ENCODE peak calls at places on chromosomes 4 and X, in four cellular contexts. T is tibial artery, E is astrocyte, P is cardiac muscle cell. R is an unnamed sample. For H3K9me3, the result is how much of the 10 kb centered on the place peaks cover.

GRCh38 chr4:74667944-74668343 is 126.4 kb downstream of the BTC start:
- DNase-seq in T (no peak), E (no peak), P (no peak), R (no peak)

GRCh38 chrX:39894626-39895025 is 203.1 kb downstream of the BCOR start:
- DNase-seq in P (no peak), T (no peak), E (no peak), R (no peak)

GRCh38 chrX:10166731-10167149 is 10.0 kb downstream of the CLCN4 start:
- DNase-seq in E (no peak), T (no peak), P (no peak), R (no peak)

GRCh38 chr4:13240066-13240465 is 244.1 kb downstream of the RAB28 start:
- DNase-seq in P (no peak), E (peak), T (no peak), R (no peak)

GRCh38 chr4:13525606-13526281 is 18.6 kb downstream of the NKX3-2 start:
- DNase-seq in T (no peak), E (no peak), P (no peak), R (no peak)

GRCh38 chrX:21666679-21667078 is 8.5 kb upstream of the KLHL34 start:
- DNase-seq in P (no peak), T (no peak), E (peak), R (no peak)

GRCh38 chrX:143635915-143636314 is at the start of gene SLITRK4:
- DNase-seq in T (no peak), P (peak), E (no peak), R (no peak)

GRCh38 chrX:24081661-24082154 is 27.0 kb downstream of the EIF2S3 start:
- DNase-seq in T (peak), E (peak), P (peak), R (peak)

GRCh38 chr4:185708348-185708747 is 103.6 kb downstream of the SORBS2 start:
- DNase-seq in P (no peak), T (no peak), E (peak), R (no peak)

GRCh38 chrX:123219916-123220315 is 35.8 kb downstream of the GRIA3 start:
- DNase-seq in E (peak), P (peak), T (no peak), R (peak)

GRCh38 chr4:147040874-147041273 is 95.2 kb upstream of the TTC29 start:
- DNase-seq in T (no peak), E (no peak), P (no peak), R (no peak)

DNA sequence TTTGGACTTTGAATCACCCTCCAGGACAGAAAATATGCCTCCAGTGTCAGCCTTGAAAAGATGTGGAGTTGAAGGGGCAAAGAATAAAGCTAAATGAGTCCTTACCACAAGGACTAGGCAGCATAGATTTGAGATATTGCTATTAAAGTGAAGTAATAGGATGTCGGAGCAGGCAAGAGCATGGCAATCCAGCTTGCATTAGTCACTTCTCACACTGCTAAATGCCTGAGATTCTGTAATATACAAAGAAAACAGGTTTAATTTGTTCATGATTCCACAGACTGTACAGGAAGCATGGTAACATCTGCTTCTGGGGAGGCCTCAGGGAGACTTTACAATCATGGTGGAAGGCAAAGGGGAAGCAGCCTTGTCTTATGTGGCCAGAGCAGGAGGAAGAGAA is 109.8 kb upstream of the PCDH7 start:
- DNase-seq in P (no peak), E (peak), T (no peak), R (no peak)
- H3K9me3 ChIP-seq in P (under half), E (under half), T (under half), R (under half)

GRCh38 chr4:128249787-128250668 is 37.6 kb downstream of the PGRMC2 start:
- DNase-seq in T (no peak), E (no peak), P (no peak), R (no peak)

GRCh38 chr4:128242601-128243000 is 45.0 kb downstream of the PGRMC2 start:
- DNase-seq in E (no peak), T (no peak), P (no peak), R (no peak)

GRCh38 chr4:128241981-128242380 is 45.6 kb downstream of the PGRMC2 start:
- DNase-seq in E (no peak), T (no peak), P (no peak), R (no peak)

GRCh38 chr4:128244379-128244778 is 43.2 kb downstream of the PGRMC2 start:
- DNase-seq in P (no peak), E (peak), T (no peak), R (no peak)

DNA sequence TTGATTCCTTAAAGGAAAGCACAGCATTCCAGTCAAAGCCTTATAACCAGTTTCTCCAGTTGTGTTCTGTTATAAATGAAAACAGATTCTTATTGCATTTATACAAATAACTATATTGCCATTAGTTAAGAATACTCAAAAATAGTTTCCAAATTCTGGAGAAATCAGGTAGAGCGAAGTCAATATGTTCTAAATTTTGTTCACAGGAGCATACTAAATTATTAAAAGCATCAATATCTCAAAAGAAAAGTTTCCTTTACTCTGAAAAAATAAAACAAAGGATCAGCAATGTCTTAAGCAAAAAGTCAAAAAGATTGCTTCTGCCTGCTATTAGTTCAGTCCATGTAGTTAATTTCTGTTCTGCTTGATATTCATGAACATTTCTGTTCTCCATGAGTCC is 39.7 kb downstream of the PGRMC2 start:
- DNase-seq in T (no peak), P (no peak), E (no peak), R (no peak)
- H3K9me3 ChIP-seq in T (under half), P (under half), E (under half), R (under half)

DNA sequence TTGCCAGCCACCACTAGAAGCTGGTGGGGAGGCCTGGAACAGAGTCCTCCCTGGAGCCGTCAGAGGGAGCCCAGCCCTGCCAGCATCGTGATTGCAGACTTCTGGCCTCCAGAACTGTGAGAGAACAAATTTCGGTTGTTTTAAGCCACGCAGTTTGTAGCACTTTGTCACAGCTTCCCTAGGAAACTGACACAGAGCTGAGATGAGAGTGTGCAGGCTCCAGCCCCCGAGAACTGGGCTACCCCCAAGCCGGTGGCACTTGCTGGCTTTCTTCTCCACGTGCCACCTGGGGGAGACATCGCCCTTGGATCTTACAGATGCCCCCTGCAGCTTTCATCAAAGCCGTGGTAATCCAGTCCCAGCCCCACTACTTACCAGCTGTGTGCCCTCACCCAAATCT is 83.7 kb downstream of the PPP2R2C start:
- DNase-seq in P (no peak), T (no peak), E (no peak), R (no peak)
- H3K9me3 ChIP-seq in P (under half), T (under half), E (under half), R (under half)

GRCh38 chr4:28772066-28772465 is 1911.4 kb downstream of the STIM2 start:
- DNase-seq in E (peak), P (no peak), T (no peak), R (no peak)
- H3K9me3 ChIP-seq in E (under half), P (under half), T (under half), R (under half)

DNA sequence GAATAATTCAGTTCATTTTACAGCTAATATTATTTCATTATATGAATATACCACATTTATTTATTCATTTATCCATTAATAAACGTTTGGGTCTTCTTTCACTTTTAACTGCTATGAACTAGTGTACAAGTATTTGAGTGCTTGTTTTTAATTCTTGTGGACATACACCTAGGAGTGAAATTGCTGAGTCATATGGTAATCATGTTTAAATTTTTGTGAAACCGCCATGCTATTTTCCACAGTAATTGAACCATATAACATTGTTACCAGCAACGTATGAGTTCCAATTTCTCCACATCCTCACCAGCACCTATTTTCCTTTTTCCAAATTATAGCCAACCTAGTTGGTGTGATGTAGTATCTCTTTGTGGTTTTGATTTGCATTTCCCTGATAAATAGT is 388.2 kb downstream of the MAGEE1 start:
- DNase-seq in T (no peak), P (no peak), E (no peak), R (no peak)
- H3K9me3 ChIP-seq in T (under half), P (under half), E (under half), R (under half)

GRCh38 chr4:105626846-105627245 is 74.4 kb downstream of the ARHGEF38 start:
- DNase-seq in E (no peak), T (no peak), P (no peak), R (no peak)

GRCh38 chr4:105624530-105624929 is 72.1 kb downstream of the ARHGEF38 start:
- DNase-seq in T (no peak), P (no peak), E (peak), R (no peak)

GRCh38 chr4:105627620-105628019 is 75.2 kb downstream of the ARHGEF38 start:
- DNase-seq in T (no peak), P (no peak), E (no peak), R (no peak)

GRCh38 chr4:105623099-105623498 is 70.7 kb downstream of the ARHGEF38 start:
- DNase-seq in T (no peak), P (no peak), E (no peak), R (no peak)

GRCh38 chr4:105625214-105625613 is 72.8 kb downstream of the ARHGEF38 start:
- DNase-seq in T (no peak), E (no peak), P (no peak), R (no peak)
- H3K9me3 ChIP-seq in T (under half), E (under half), P (under half), R (under half)